ENCODE peak calls at places on chromosomes 12 and 14, in five cellular contexts. P, V, I, Q and E are unnamed samples.
A peak's percentile ranks its signal among the peaks of the same experiment; 100 is the strongest.

GRCh38 chr12:3658327-3659163 is 94.4 kb downstream of the CRACR2A start:
- DNase-seq in P (peak; percentile 40), V (peak; percentile 36), I (no peak), Q (peak; percentile 21), E (no peak)

GRCh38 chr12:124217508-124217981 is 77.3 kb upstream of the RFLNA start:
- DNase-seq in P (no peak), V (no peak), I (no peak), Q (no peak), E (no peak)

GRCh38 chr14:51823706-51824105 is 36.7 kb upstream of the GNG2 start:
- DNase-seq in P (no peak), V (no peak), I (no peak), Q (no peak), E (no peak)

GRCh38 chr14:105197274-105197673 is 16.2 kb upstream of the NUDT14 start:
- DNase-seq in P (peak; percentile 34), V (no peak), I (no peak), Q (no peak), E (peak; percentile 47)

GRCh38 chr14:53608369-53608768 is 348.3 kb downstream of the BMP4 start:
- DNase-seq in P (no peak), V (no peak), I (no peak), Q (no peak), E (peak; percentile 79)

GRCh38 chr12:77734489-77734888 is 96.2 kb upstream of the NAV3 start:
- DNase-seq in P (no peak), V (no peak), I (no peak), Q (no peak), E (no peak)

GRCh38 chr14:75044322-75044721 is 6.9 kb downstream of the MLH3 start:
- DNase-seq in P (no peak), V (no peak), I (no peak), Q (no peak), E (no peak)

GRCh38 chr14:89621009-89621421 is 204.0 kb upstream of the FOXN3 start:
- DNase-seq in P (no peak), V (no peak), I (no peak), Q (no peak), E (no peak)

GRCh38 chr14:51328089-51328941 is 88.3 kb downstream of the TMX1 start:
- DNase-seq in P (no peak), V (no peak), I (no peak), Q (no peak), E (peak; percentile 9)

GRCh38 chr12:6767592-6768384 is 1.6 kb downstream of the PTMS start:
- DNase-seq in P (peak; percentile 43), V (peak; percentile 68), I (no peak), Q (no peak), E (no peak)

GRCh38 chr12:6765048-6765633 is 1.0 kb upstream of the PTMS start:
- DNase-seq in P (peak; percentile 85), V (no peak), I (no peak), Q (no peak), E (peak; percentile 36)

GRCh38 chr12:6767301-6767591 is 1.1 kb downstream of the PTMS start:
- DNase-seq in P (no peak), V (no peak), I (no peak), Q (no peak), E (no peak)

GRCh38 chr12:6765634-6766581 is at the start of gene PTMS:
- DNase-seq in P (peak; percentile 85), V (peak; percentile 41), I (no peak), Q (no peak), E (peak; percentile 77)

DNA sequence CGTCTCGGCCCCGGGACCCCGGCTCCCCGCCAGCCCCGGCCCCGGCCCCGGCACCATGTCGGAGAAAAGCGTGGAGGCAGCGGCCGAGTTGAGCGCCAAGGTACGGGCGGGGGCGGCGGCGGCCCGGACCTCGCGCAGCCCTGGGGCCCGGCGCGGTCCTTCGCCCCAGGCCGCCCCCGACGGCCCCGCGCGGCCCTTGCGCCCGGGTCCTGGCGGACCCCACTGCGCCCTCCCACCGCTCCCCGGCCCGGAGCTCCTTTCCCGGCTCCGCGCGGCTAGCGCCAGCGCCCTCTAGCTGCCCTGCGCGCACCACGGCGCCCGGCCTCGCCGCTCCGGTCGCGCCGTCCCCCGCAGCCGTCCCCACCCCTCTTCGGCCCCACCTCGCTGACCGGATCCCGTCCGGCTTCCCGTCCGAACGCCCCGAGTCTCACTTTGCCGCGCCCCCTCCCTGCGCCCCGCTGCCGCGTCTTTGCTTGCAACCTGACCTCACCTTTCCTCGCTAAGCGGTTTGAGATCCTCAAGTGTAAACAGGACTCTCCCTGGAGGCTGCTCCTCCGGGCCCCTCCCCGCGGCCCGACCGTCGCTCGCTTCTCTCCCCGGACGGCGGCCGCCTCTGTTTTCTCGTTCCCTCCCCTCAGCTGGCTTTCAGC is 613 bp downstream of the PTMS start:
- DNase-seq in P (peak; percentile 81), V (peak; percentile 44), I (no peak), Q (no peak), E (peak; percentile 68)
- TF ChIP-seq EP300 in P (no peak), V (no peak), I (no peak), Q (peak; percentile 4), E (no peak)

GRCh38 chr12:104473374-104473983 is 16.7 kb downstream of the CHST11 start:
- DNase-seq in P (no peak), V (no peak), I (no peak), Q (no peak), E (no peak)
- TF ChIP-seq HDAC2 in P (no peak), V (no peak), I (no peak), Q (no peak), E (no peak)

GRCh38 chr12:57893460-57894353 is 47.2 kb upstream of the CTDSP2 start:
- DNase-seq in P (peak; percentile 53), V (peak; percentile 62), I (no peak), Q (no peak), E (no peak)
- TF ChIP-seq EP300 in P (no peak), V (no peak), I (no peak), Q (no peak), E (no peak)

DNA sequence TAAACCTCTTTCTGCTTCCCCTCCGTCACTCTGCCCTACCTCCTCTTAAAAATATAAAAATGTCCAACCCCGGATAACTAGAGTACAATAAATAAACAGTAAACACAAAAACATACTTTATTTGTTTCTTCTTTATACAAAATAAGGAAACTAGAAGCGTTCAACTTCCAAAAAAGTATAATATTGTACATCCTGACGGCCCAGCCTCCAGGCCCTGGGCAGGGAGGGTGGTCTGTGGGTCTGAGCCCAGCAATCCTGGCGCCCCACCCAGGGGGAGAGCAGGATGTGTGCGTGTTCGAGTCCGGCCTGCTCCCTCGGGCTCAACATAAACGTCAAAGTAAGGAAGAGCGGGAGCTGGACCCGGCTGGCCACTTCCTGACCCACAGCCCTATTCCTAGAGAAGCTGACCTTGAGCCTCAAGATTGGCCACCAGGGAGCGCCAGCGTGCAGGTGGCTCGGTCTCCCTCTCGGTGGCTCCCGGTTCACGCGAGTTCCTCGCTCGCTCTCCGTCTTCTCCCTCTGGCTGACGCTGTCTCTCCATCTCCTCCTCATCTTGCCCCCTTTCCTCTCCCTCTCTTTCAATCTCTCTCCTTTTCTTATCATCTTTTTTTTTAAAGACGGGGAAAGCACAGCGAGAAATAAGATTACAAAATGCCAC is 9.4 kb downstream of the LHX5 start:
- DNase-seq in P (peak; percentile 90), V (peak; percentile 44), I (no peak), Q (no peak), E (peak; percentile 85)
- TF ChIP-seq HDAC2 in P (no peak), V (peak; percentile 12), I (no peak), Q (no peak), E (no peak)

GRCh38 chr12:46388427-46388992 is 15.9 kb upstream of the SLC38A2 start:
- DNase-seq in P (no peak), V (no peak), I (peak; percentile 75), Q (no peak), E (no peak)

GRCh38 chr12:46390881-46391280 is 18.3 kb upstream of the SLC38A2 start:
- DNase-seq in P (no peak), V (peak; percentile 57), I (no peak), Q (no peak), E (no peak)

GRCh38 chr12:46390304-46390703 is 17.7 kb upstream of the SLC38A2 start:
- DNase-seq in P (no peak), V (peak; percentile 46), I (no peak), Q (no peak), E (no peak)

GRCh38 chr12:46387697-46388096 is 15.1 kb upstream of the SLC38A2 start:
- DNase-seq in P (no peak), V (no peak), I (no peak), Q (no peak), E (no peak)

GRCh38 chr12:46389130-46389616 is 16.6 kb upstream of the SLC38A2 start:
- DNase-seq in P (no peak), V (no peak), I (no peak), Q (no peak), E (no peak)
- TF ChIP-seq EP300 in P (no peak), V (no peak), I (no peak), Q (no peak), E (no peak)